ENCODE peak calls at places on chromosomes 1 and 21, in ten cellular contexts. W is fibroblast of pulmonary artery; C is activated T-helper 1 cell treated with anti-CD3 and anti-CD28 coated beads, Interleukin-2, amount 50 U/mL, for 16 hours; T is stimulated activated CD8-positive, alpha-beta memory T cell treated with anti-CD3 and anti-CD28 coated beads, Interleukin-7, amount 100 ng/mL, for 4 hours; P is NCI-H69; J is spleen; X is T-cell; H is psoas muscle; N is left ventricle myocardium inferior; E is upper lobe of right lung. Y is an unnamed sample.

GRCh38 chr21:40129809-40130208 is 262.6 kb downstream of the PCP4 start:
- DNase-seq in P (no peak), T (no peak), C (no peak), H (no peak), X (no peak), J (no peak), E (no peak), N (no peak), W (no peak), Y (no peak)

GRCh38 chr1:41662656-41663437 is 178.4 kb upstream of the EDN2 start:
- DNase-seq in C (no peak), J (peak), T (peak), H (peak), P (peak), X (peak), W (peak), E (peak), N (peak), Y (peak)

GRCh38 chr1:235063068-235063765 is 65.4 kb downstream of the TOMM20 start:
- DNase-seq in X (no peak), H (no peak), N (no peak), W (no peak), E (peak), C (no peak), T (no peak), P (no peak), J (no peak), Y (peak)

GRCh38 chr1:38964140-38964548 is 22.5 kb upstream of the RHBDL2 start:
- DNase-seq in W (no peak), H (no peak), E (no peak), N (no peak), X (no peak), J (no peak), P (no peak), C (no peak), T (no peak), Y (no peak)

GRCh38 chr1:160999376-160999775 is 21.6 kb downstream of the F11R start:
- DNase-seq in P (no peak), T (no peak), H (no peak), N (no peak), E (peak), C (no peak), X (no peak), W (no peak), J (no peak), Y (no peak)

GRCh38 chr1:2496087-2496622 is 20.1 kb downstream of the PLCH2 start:
- DNase-seq in P (no peak), T (peak), C (no peak), N (no peak), E (no peak), J (peak), W (no peak), H (no peak), X (peak), Y (no peak)

GRCh38 chr1:156908955-156909354 is 11.5 kb upstream of the LRRC71 start:
- DNase-seq in T (no peak), X (no peak), W (no peak), N (no peak), J (no peak), P (no peak), H (peak), C (no peak), E (no peak), Y (no peak)

GRCh38 chr1:163054056-163054706 is 15.0 kb upstream of the RGS4 start:
- DNase-seq in C (no peak), H (no peak), T (no peak), N (no peak), J (no peak), E (no peak), W (no peak), P (peak), X (no peak), Y (no peak)

GRCh38 chr1:27113861-27114260 is 41.1 kb downstream of the SLC9A1 start:
- DNase-seq in J (no peak), N (no peak), X (no peak), C (no peak), T (no peak), P (no peak), H (no peak), E (no peak), W (no peak), Y (no peak)

GRCh38 chr1:235018720-235019444 is 109.8 kb downstream of the TOMM20 start:
- DNase-seq in T (peak), N (no peak), W (no peak), P (no peak), C (no peak), E (no peak), X (no peak), J (no peak), H (no peak), Y (no peak)

GRCh38 chr21:37644666-37645065 is 271.6 kb downstream of the KCNJ6 start:
- DNase-seq in P (no peak), C (no peak), J (no peak), W (peak), E (no peak), T (no peak), H (no peak), N (no peak), X (no peak), Y (no peak)

GRCh38 chr1:85836736-85837135 is 128.5 kb upstream of the ZNHIT6 start:
- DNase-seq in J (no peak), H (no peak), N (no peak), E (no peak), P (no peak), T (no peak), X (no peak), W (no peak), C (no peak), Y (no peak)

GRCh38 chr1:53341961-53342707 is 14.3 kb upstream of the LRP8 start:
- DNase-seq in T (no peak), X (no peak), E (peak), P (no peak), C (no peak), H (no peak), N (no peak), J (peak), W (no peak), Y (peak)

GRCh38 chr1:205473966-205474365 is 18.1 kb upstream of the BLACAT1 start:
- DNase-seq in W (no peak), N (no peak), J (no peak), E (no peak), C (no peak), P (no peak), H (no peak), T (no peak), X (no peak), Y (no peak)

GRCh38 chr1:202162049-202162417 is 1.6 kb upstream of the PTPN7 start:
- DNase-seq in T (peak), C (no peak), E (peak), P (no peak), W (no peak), N (no peak), X (no peak), J (peak), H (no peak), Y (no peak)

GRCh38 chr1:54167422-54168139 is 14.8 kb upstream of the CDCP2 start:
- DNase-seq in P (no peak), T (no peak), N (no peak), E (no peak), H (no peak), J (peak), X (no peak), W (peak), C (no peak), Y (peak)

GRCh38 chr1:94463056-94463764 is 45.0 kb downstream of the ABCD3 start:
- DNase-seq in T (no peak), X (no peak), C (no peak), N (no peak), J (no peak), H (no peak), E (no peak), W (no peak), P (no peak), Y (no peak)

GRCh38 chr1:98323396-98323795 is 338.1 kb upstream of the SNX7 start:
- DNase-seq in W (peak), J (no peak), H (no peak), X (no peak), N (no peak), T (no peak), P (peak), E (no peak), C (no peak), Y (no peak)

GRCh38 chr1:211326528-211327340 is at the start of gene TRAF5:
- DNase-seq in J (peak), X (peak), W (peak), P (peak), E (peak), C (no peak), N (peak), T (peak), H (peak), Y (peak)

GRCh38 chr1:226108935-226109828 is 46.7 kb downstream of the H3-3A start:
- DNase-seq in P (no peak), E (no peak), T (no peak), H (no peak), J (no peak), C (no peak), W (peak), X (no peak), N (peak), Y (peak)

GRCh38 chr1:7783178-7783711 is 846 bp upstream of the PER3 start:
- DNase-seq in P (peak), H (peak), W (peak), J (peak), N (peak), T (no peak), C (no peak), X (no peak), E (peak), Y (peak)

GRCh38 chr1:229582011-229582694 is 23.6 kb upstream of the ABCB10 start:
- DNase-seq in P (peak), H (peak), E (no peak), J (peak), X (no peak), N (peak), T (no peak), W (peak), C (no peak), Y (no peak)

GRCh38 chr1:39910263-39910662 is 8.5 kb upstream of the MYCL start:
- DNase-seq in T (no peak), H (no peak), E (no peak), C (no peak), N (no peak), J (no peak), P (no peak), X (no peak), W (no peak), Y (no peak)